ENCODE peak calls at places on chromosomes 2 and 18, in six cellular contexts. One of them, this sample, is unnamed.

GRCh38 chr2:107595749-107596148 is 230.9 kb upstream of the RGPD4 start:
- DNase-seq in foreskin fibroblast: peak
- DNase-seq in endothelial cell: no peak
- DNase-seq in NCI-H1694: no peak
- DNase-seq in amygdala: no peak
- DNase-seq in Calu3: no peak
- DNase-seq in this sample: no peak

GRCh38 chr2:37886745-37887144 is 38.3 kb upstream of the RMDN2 start:
- DNase-seq in foreskin fibroblast: peak
- DNase-seq in NCI-H1694: no peak
- DNase-seq in amygdala: no peak
- DNase-seq in Calu3: no peak
- DNase-seq in endothelial cell: no peak
- DNase-seq in this sample: no peak

GRCh38 chr2:78992807-78993517 is 32.5 kb upstream of the REG3G start:
- DNase-seq in amygdala: no peak
- DNase-seq in endothelial cell: no peak
- DNase-seq in foreskin fibroblast: no peak
- DNase-seq in NCI-H1694: no peak
- DNase-seq in Calu3: no peak
- DNase-seq in this sample: peak

GRCh38 chr18:30487962-30488361 is 554.6 kb downstream of the DSC3 start:
- DNase-seq in endothelial cell: no peak
- DNase-seq in NCI-H1694: no peak
- DNase-seq in foreskin fibroblast: peak
- DNase-seq in Calu3: no peak
- DNase-seq in amygdala: no peak
- DNase-seq in this sample: no peak

GRCh38 chr18:77068321-77068841 is 64.2 kb downstream of the MBP start:
- DNase-seq in Calu3: no peak
- DNase-seq in endothelial cell: no peak
- DNase-seq in foreskin fibroblast: peak
- DNase-seq in amygdala: no peak
- DNase-seq in NCI-H1694: no peak
- DNase-seq in this sample: no peak

GRCh38 chr18:58631301-58631700 is 2.4 kb upstream of the ALPK2 start:
- DNase-seq in endothelial cell: no peak
- DNase-seq in NCI-H1694: no peak
- DNase-seq in Calu3: no peak
- DNase-seq in foreskin fibroblast: no peak
- DNase-seq in amygdala: no peak
- DNase-seq in this sample: no peak

GRCh38 chr2:196399736-196400691 is 228.6 kb upstream of the STK17B start:
- DNase-seq in foreskin fibroblast: peak
- DNase-seq in amygdala: no peak
- DNase-seq in endothelial cell: no peak
- DNase-seq in NCI-H1694: no peak
- DNase-seq in Calu3: peak
- DNase-seq in this sample: no peak

GRCh38 chr2:27255187-27255586 is 7.7 kb downstream of the SLC30A3 start:
- DNase-seq in NCI-H1694: no peak
- DNase-seq in endothelial cell: no peak
- DNase-seq in Calu3: no peak
- DNase-seq in amygdala: no peak
- DNase-seq in foreskin fibroblast: no peak
- DNase-seq in this sample: no peak

GRCh38 chr2:188978291-188979081 is 4.3 kb downstream of the COL3A1 start:
- DNase-seq in endothelial cell: no peak
- DNase-seq in amygdala: no peak
- DNase-seq in foreskin fibroblast: peak
- DNase-seq in NCI-H1694: no peak
- DNase-seq in Calu3: peak
- DNase-seq in this sample: no peak

GRCh38 chr2:135985826-135986393 is 484 bp upstream of the DARS1 start:
- DNase-seq in Calu3: no peak
- DNase-seq in NCI-H1694: no peak
- DNase-seq in foreskin fibroblast: no peak
- DNase-seq in endothelial cell: no peak
- DNase-seq in amygdala: no peak
- DNase-seq in this sample: no peak

GRCh38 chr2:207403950-207404349 is 125.8 kb upstream of the CREB1 start:
- DNase-seq in NCI-H1694: peak
- DNase-seq in amygdala: no peak
- DNase-seq in endothelial cell: no peak
- DNase-seq in Calu3: no peak
- DNase-seq in foreskin fibroblast: no peak
- DNase-seq in this sample: no peak

GRCh38 chr2:237879991-237880560 is 20.7 kb downstream of the RAMP1 start:
- DNase-seq in NCI-H1694: no peak
- DNase-seq in endothelial cell: no peak
- DNase-seq in foreskin fibroblast: no peak
- DNase-seq in amygdala: no peak
- DNase-seq in Calu3: no peak
- DNase-seq in this sample: no peak

GRCh38 chr2:236252521-236252920 is 11.7 kb downstream of the ASB18 start:
- DNase-seq in amygdala: no peak
- DNase-seq in NCI-H1694: no peak
- DNase-seq in foreskin fibroblast: no peak
- DNase-seq in Calu3: no peak
- DNase-seq in endothelial cell: no peak
- DNase-seq in this sample: no peak

GRCh38 chr2:68426885-68427579 is 40.1 kb downstream of the FBXO48 start:
- DNase-seq in NCI-H1694: no peak
- DNase-seq in Calu3: no peak
- DNase-seq in amygdala: no peak
- DNase-seq in foreskin fibroblast: peak
- DNase-seq in endothelial cell: no peak
- DNase-seq in this sample: no peak

GRCh38 chr2:233413046-233413445 is 58.8 kb downstream of the DGKD start:
- DNase-seq in endothelial cell: no peak
- DNase-seq in NCI-H1694: no peak
- DNase-seq in amygdala: no peak
- DNase-seq in Calu3: no peak
- DNase-seq in foreskin fibroblast: peak
- DNase-seq in this sample: no peak

GRCh38 chr2:226440119-226440917 is 359.3 kb downstream of the IRS1 start:
- DNase-seq in NCI-H1694: no peak
- DNase-seq in endothelial cell: no peak
- DNase-seq in amygdala: no peak
- DNase-seq in Calu3: no peak
- DNase-seq in foreskin fibroblast: peak
- DNase-seq in this sample: no peak

This sample was measured in H1.